ENCODE peak calls at places on chromosomes 1 and 21, in nine cellular contexts. One of them, this sample, is unnamed.
A peak's percentile ranks its signal among the peaks of the same experiment; 100 is the strongest.

GRCh38 chr1:11654571-11655262 is at the start of gene FBXO44:
- DNase-seq in K562: peak; percentile 58
- DNase-seq in GM12865: peak; percentile 56
- DNase-seq in progenitor cell of endocrine pancreas: no peak
- DNase-seq in heart right ventricle: peak; percentile 34
- DNase-seq in GM13977: peak; percentile 91
- DNase-seq in H4: no peak
- DNase-seq in astrocyte of the spinal cord: no peak
- DNase-seq in stimulated activated CD4-positive, alpha-beta T cell treated with anti-CD3 and anti-CD28 coated beads, Interleukin-2, amount 100 ng/mL, for 4 hours: peak; percentile 70
- DNase-seq in this sample: peak; percentile 96

GRCh38 chr1:235767795-235768194 is 98.9 kb downstream of the LYST start:
- DNase-seq in K562: no peak
- DNase-seq in GM12865: peak; percentile 67
- DNase-seq in progenitor cell of endocrine pancreas: no peak
- DNase-seq in heart right ventricle: no peak
- DNase-seq in GM13977: peak; percentile 39
- DNase-seq in H4: no peak
- DNase-seq in astrocyte of the spinal cord: no peak
- DNase-seq in stimulated activated CD4-positive, alpha-beta T cell treated with anti-CD3 and anti-CD28 coated beads, Interleukin-2, amount 100 ng/mL, for 4 hours: no peak
- DNase-seq in this sample: no peak

GRCh38 chr1:54051936-54052469 is 1.0 kb downstream of the TMEM59 start:
- DNase-seq in K562: peak; percentile 23
- DNase-seq in GM12865: peak; percentile 2
- DNase-seq in progenitor cell of endocrine pancreas: no peak
- DNase-seq in heart right ventricle: no peak
- DNase-seq in GM13977: no peak
- DNase-seq in H4: peak; percentile 27
- DNase-seq in astrocyte of the spinal cord: peak; percentile 14
- DNase-seq in stimulated activated CD4-positive, alpha-beta T cell treated with anti-CD3 and anti-CD28 coated beads, Interleukin-2, amount 100 ng/mL, for 4 hours: no peak
- DNase-seq in this sample: peak; percentile 30

GRCh38 chr1:151309851-151310323 is 17.3 kb downstream of the PI4KB start:
- DNase-seq in K562: no peak
- DNase-seq in GM12865: no peak
- DNase-seq in progenitor cell of endocrine pancreas: no peak
- DNase-seq in heart right ventricle: no peak
- DNase-seq in GM13977: no peak
- DNase-seq in H4: no peak
- DNase-seq in astrocyte of the spinal cord: peak; percentile 56
- DNase-seq in stimulated activated CD4-positive, alpha-beta T cell treated with anti-CD3 and anti-CD28 coated beads, Interleukin-2, amount 100 ng/mL, for 4 hours: no peak
- DNase-seq in this sample: peak; percentile 64

GRCh38 chr21:15894596-15894995 is 164.8 kb downstream of the USP25 start:
- DNase-seq in K562: no peak
- DNase-seq in GM12865: no peak
- DNase-seq in progenitor cell of endocrine pancreas: no peak
- DNase-seq in heart right ventricle: no peak
- DNase-seq in GM13977: no peak
- DNase-seq in H4: no peak
- DNase-seq in astrocyte of the spinal cord: peak; percentile 62
- DNase-seq in stimulated activated CD4-positive, alpha-beta T cell treated with anti-CD3 and anti-CD28 coated beads, Interleukin-2, amount 100 ng/mL, for 4 hours: no peak
- DNase-seq in this sample: no peak

GRCh38 chr1:197776348-197777082 is 1.2 kb upstream of the DENND1B start:
- DNase-seq in K562: no peak
- DNase-seq in GM12865: peak; percentile 51
- DNase-seq in progenitor cell of endocrine pancreas: no peak
- DNase-seq in heart right ventricle: no peak
- DNase-seq in GM13977: peak; percentile 51
- DNase-seq in H4: peak; percentile 49
- DNase-seq in astrocyte of the spinal cord: peak; percentile 91
- DNase-seq in stimulated activated CD4-positive, alpha-beta T cell treated with anti-CD3 and anti-CD28 coated beads, Interleukin-2, amount 100 ng/mL, for 4 hours: no peak
- DNase-seq in this sample: no peak

GRCh38 chr1:41799723-41800122 is 119.0 kb downstream of the HIVEP3 start:
- DNase-seq in K562: no peak
- DNase-seq in GM12865: peak; percentile 67
- DNase-seq in progenitor cell of endocrine pancreas: no peak
- DNase-seq in heart right ventricle: no peak
- DNase-seq in GM13977: no peak
- DNase-seq in H4: no peak
- DNase-seq in astrocyte of the spinal cord: no peak
- DNase-seq in stimulated activated CD4-positive, alpha-beta T cell treated with anti-CD3 and anti-CD28 coated beads, Interleukin-2, amount 100 ng/mL, for 4 hours: no peak
- DNase-seq in this sample: no peak

GRCh38 chr1:183841950-183842816 is 37.3 kb downstream of the RGL1 start:
- DNase-seq in K562: no peak
- DNase-seq in GM12865: peak; percentile 96
- DNase-seq in progenitor cell of endocrine pancreas: no peak
- DNase-seq in heart right ventricle: peak; percentile 32
- DNase-seq in GM13977: peak; percentile 45
- DNase-seq in H4: peak; percentile 90
- DNase-seq in astrocyte of the spinal cord: peak; percentile 94
- DNase-seq in stimulated activated CD4-positive, alpha-beta T cell treated with anti-CD3 and anti-CD28 coated beads, Interleukin-2, amount 100 ng/mL, for 4 hours: no peak
- DNase-seq in this sample: no peak

GRCh38 chr1:119978018-119978505 is 81.7 kb upstream of the ADAM30 start:
- DNase-seq in K562: no peak
- DNase-seq in GM12865: no peak
- DNase-seq in progenitor cell of endocrine pancreas: no peak
- DNase-seq in heart right ventricle: no peak
- DNase-seq in GM13977: no peak
- DNase-seq in H4: no peak
- DNase-seq in astrocyte of the spinal cord: peak; percentile 66
- DNase-seq in stimulated activated CD4-positive, alpha-beta T cell treated with anti-CD3 and anti-CD28 coated beads, Interleukin-2, amount 100 ng/mL, for 4 hours: no peak
- DNase-seq in this sample: no peak

GRCh38 chr21:45736042-45736704 is 92.6 kb downstream of the PCBP3 start:
- DNase-seq in K562: no peak
- DNase-seq in GM12865: no peak
- DNase-seq in progenitor cell of endocrine pancreas: no peak
- DNase-seq in heart right ventricle: no peak
- DNase-seq in GM13977: no peak
- DNase-seq in H4: no peak
- DNase-seq in astrocyte of the spinal cord: no peak
- DNase-seq in stimulated activated CD4-positive, alpha-beta T cell treated with anti-CD3 and anti-CD28 coated beads, Interleukin-2, amount 100 ng/mL, for 4 hours: no peak
- DNase-seq in this sample: no peak

This sample was measured in H7.